ENCODE peak calls at places on chromosomes 1 and 21, in eight cellular contexts. One of them, this sample, is unnamed.

GRCh38 chr21:36727886-36728285 is 29.0 kb downstream of the SIM2 start:
- DNase-seq in small intestine: no peak
- DNase-seq in fibroblast of the conjunctiva: no peak
- DNase-seq in H9: peak
- DNase-seq in RWPE1: no peak
- DNase-seq in mesendoderm: no peak
- DNase-seq in effector memory CD8-positive, alpha-beta T cell: no peak
- DNase-seq in HAP-1: no peak
- DNase-seq in this sample: no peak

GRCh38 chr1:164834641-164835040 is 275.7 kb downstream of the PBX1 start:
- DNase-seq in small intestine: no peak
- DNase-seq in HAP-1: no peak
- DNase-seq in fibroblast of the conjunctiva: no peak
- DNase-seq in RWPE1: no peak
- DNase-seq in effector memory CD8-positive, alpha-beta T cell: no peak
- DNase-seq in H9: no peak
- DNase-seq in mesendoderm: no peak
- DNase-seq in this sample: no peak

GRCh38 chr1:234505774-234506114 is 26.8 kb upstream of the TARBP1 start:
- DNase-seq in HAP-1: no peak
- DNase-seq in RWPE1: peak
- DNase-seq in effector memory CD8-positive, alpha-beta T cell: no peak
- DNase-seq in fibroblast of the conjunctiva: peak
- DNase-seq in H9: no peak
- DNase-seq in mesendoderm: no peak
- DNase-seq in small intestine: no peak
- DNase-seq in this sample: no peak

GRCh38 chr1:98931134-98931835 is 73.4 kb downstream of the PLPPR5 start:
- DNase-seq in effector memory CD8-positive, alpha-beta T cell: no peak
- DNase-seq in H9: no peak
- DNase-seq in mesendoderm: peak
- DNase-seq in HAP-1: no peak
- DNase-seq in small intestine: no peak
- DNase-seq in RWPE1: no peak
- DNase-seq in fibroblast of the conjunctiva: no peak
- DNase-seq in this sample: no peak

GRCh38 chr1:179817789-179818188 is 59.8 kb downstream of the TOR1AIP2 start:
- DNase-seq in mesendoderm: no peak
- DNase-seq in effector memory CD8-positive, alpha-beta T cell: no peak
- DNase-seq in RWPE1: no peak
- DNase-seq in fibroblast of the conjunctiva: no peak
- DNase-seq in H9: no peak
- DNase-seq in HAP-1: no peak
- DNase-seq in small intestine: no peak
- DNase-seq in this sample: no peak

GRCh38 chr1:21299007-21299406 is 8.7 kb upstream of the ECE1 start:
- DNase-seq in HAP-1: no peak
- DNase-seq in fibroblast of the conjunctiva: no peak
- DNase-seq in mesendoderm: no peak
- DNase-seq in small intestine: peak
- DNase-seq in RWPE1: no peak
- DNase-seq in H9: no peak
- DNase-seq in effector memory CD8-positive, alpha-beta T cell: no peak
- DNase-seq in this sample: no peak

GRCh38 chr1:23394664-23395063 is 25.0 kb upstream of the ZNF436 start:
- DNase-seq in mesendoderm: peak
- DNase-seq in fibroblast of the conjunctiva: no peak
- DNase-seq in RWPE1: no peak
- DNase-seq in effector memory CD8-positive, alpha-beta T cell: no peak
- DNase-seq in HAP-1: peak
- DNase-seq in small intestine: no peak
- DNase-seq in H9: peak
- DNase-seq in this sample: no peak

GRCh38 chr1:32363713-32364112 is 1.4 kb downstream of the TSSK3 start:
- DNase-seq in fibroblast of the conjunctiva: no peak
- DNase-seq in small intestine: no peak
- DNase-seq in H9: no peak
- DNase-seq in RWPE1: no peak
- DNase-seq in mesendoderm: no peak
- DNase-seq in HAP-1: no peak
- DNase-seq in effector memory CD8-positive, alpha-beta T cell: no peak
- DNase-seq in this sample: no peak

GRCh38 chr1:115140442-115141144 is 51.3 kb upstream of the TSPAN2 start:
- DNase-seq in mesendoderm: no peak
- DNase-seq in small intestine: no peak
- DNase-seq in effector memory CD8-positive, alpha-beta T cell: no peak
- DNase-seq in fibroblast of the conjunctiva: no peak
- DNase-seq in H9: no peak
- DNase-seq in RWPE1: no peak
- DNase-seq in HAP-1: no peak
- DNase-seq in this sample: no peak

GRCh38 chr1:205528887-205529825 is 24.7 kb downstream of the CDK18 start:
- DNase-seq in fibroblast of the conjunctiva: peak
- DNase-seq in mesendoderm: peak
- DNase-seq in effector memory CD8-positive, alpha-beta T cell: peak
- DNase-seq in HAP-1: peak
- DNase-seq in small intestine: peak
- DNase-seq in H9: peak
- DNase-seq in RWPE1: peak
- DNase-seq in this sample: no peak

GRCh38 chr1:59062743-59063142 is 234.2 kb upstream of the FGGY start:
- DNase-seq in mesendoderm: peak
- DNase-seq in small intestine: peak
- DNase-seq in effector memory CD8-positive, alpha-beta T cell: no peak
- DNase-seq in RWPE1: no peak
- DNase-seq in H9: no peak
- DNase-seq in fibroblast of the conjunctiva: peak
- DNase-seq in HAP-1: no peak
- DNase-seq in this sample: no peak

GRCh38 chr1:171226757-171227370 is 21.4 kb upstream of the FMO1 start:
- DNase-seq in effector memory CD8-positive, alpha-beta T cell: no peak
- DNase-seq in H9: peak
- DNase-seq in mesendoderm: peak
- DNase-seq in HAP-1: peak
- DNase-seq in RWPE1: peak
- DNase-seq in small intestine: peak
- DNase-seq in fibroblast of the conjunctiva: peak
- DNase-seq in this sample: peak

GRCh38 chr1:30700528-30701265 is 22.7 kb downstream of the MATN1 start:
- DNase-seq in effector memory CD8-positive, alpha-beta T cell: no peak
- DNase-seq in RWPE1: peak
- DNase-seq in small intestine: no peak
- DNase-seq in HAP-1: no peak
- DNase-seq in H9: no peak
- DNase-seq in mesendoderm: no peak
- DNase-seq in fibroblast of the conjunctiva: peak
- DNase-seq in this sample: no peak

GRCh38 chr1:103058393-103058792 is 49.9 kb downstream of the COL11A1 start:
- DNase-seq in small intestine: no peak
- DNase-seq in mesendoderm: no peak
- DNase-seq in effector memory CD8-positive, alpha-beta T cell: no peak
- DNase-seq in H9: no peak
- DNase-seq in HAP-1: no peak
- DNase-seq in RWPE1: no peak
- DNase-seq in fibroblast of the conjunctiva: no peak
- DNase-seq in this sample: no peak

GRCh38 chr1:156664046-156664948 is 12.9 kb downstream of the NES start:
- DNase-seq in small intestine: no peak
- DNase-seq in HAP-1: peak
- DNase-seq in fibroblast of the conjunctiva: no peak
- DNase-seq in H9: peak
- DNase-seq in RWPE1: no peak
- DNase-seq in mesendoderm: peak
- DNase-seq in effector memory CD8-positive, alpha-beta T cell: no peak
- DNase-seq in this sample: peak

GRCh38 chr1:225915538-225915991 is 8.5 kb downstream of the PYCR2 start:
- DNase-seq in fibroblast of the conjunctiva: peak
- DNase-seq in H9: no peak
- DNase-seq in RWPE1: no peak
- DNase-seq in small intestine: no peak
- DNase-seq in HAP-1: no peak
- DNase-seq in mesendoderm: no peak
- DNase-seq in effector memory CD8-positive, alpha-beta T cell: no peak
- DNase-seq in this sample: no peak

GRCh38 chr21:45330851-45331261 is 43.2 kb upstream of the POFUT2 start:
- DNase-seq in mesendoderm: no peak
- DNase-seq in HAP-1: no peak
- DNase-seq in fibroblast of the conjunctiva: no peak
- DNase-seq in H9: peak
- DNase-seq in small intestine: no peak
- DNase-seq in effector memory CD8-positive, alpha-beta T cell: no peak
- DNase-seq in RWPE1: no peak
- DNase-seq in this sample: no peak

GRCh38 chr1:30325085-30325935 is 398.1 kb downstream of the MATN1 start:
- DNase-seq in small intestine: no peak
- DNase-seq in mesendoderm: no peak
- DNase-seq in effector memory CD8-positive, alpha-beta T cell: no peak
- DNase-seq in RWPE1: no peak
- DNase-seq in fibroblast of the conjunctiva: no peak
- DNase-seq in H9: no peak
- DNase-seq in HAP-1: no peak
- DNase-seq in this sample: no peak

GRCh38 chr1:6612641-6613360 is 730 bp upstream of the PHF13 start:
- DNase-seq in fibroblast of the conjunctiva: no peak
- DNase-seq in HAP-1: peak
- DNase-seq in RWPE1: peak
- DNase-seq in H9: no peak
- DNase-seq in effector memory CD8-positive, alpha-beta T cell: no peak
- DNase-seq in small intestine: peak
- DNase-seq in mesendoderm: peak
- DNase-seq in this sample: peak

GRCh38 chr1:218880484-218881060 is 293.1 kb upstream of the LYPLAL1 start:
- DNase-seq in mesendoderm: no peak
- DNase-seq in HAP-1: no peak
- DNase-seq in fibroblast of the conjunctiva: no peak
- DNase-seq in effector memory CD8-positive, alpha-beta T cell: no peak
- DNase-seq in small intestine: no peak
- DNase-seq in H9: no peak
- DNase-seq in RWPE1: no peak
- DNase-seq in this sample: no peak

GRCh38 chr1:75345538-75346292 is 211.5 kb downstream of the LHX8 start:
- DNase-seq in fibroblast of the conjunctiva: peak
- DNase-seq in effector memory CD8-positive, alpha-beta T cell: no peak
- DNase-seq in HAP-1: no peak
- DNase-seq in H9: no peak
- DNase-seq in small intestine: no peak
- DNase-seq in mesendoderm: no peak
- DNase-seq in RWPE1: peak
- DNase-seq in this sample: no peak

GRCh38 chr1:98327151-98327918 is 334.2 kb upstream of the SNX7 start:
- DNase-seq in effector memory CD8-positive, alpha-beta T cell: no peak
- DNase-seq in small intestine: no peak
- DNase-seq in RWPE1: no peak
- DNase-seq in mesendoderm: peak
- DNase-seq in H9: no peak
- DNase-seq in HAP-1: no peak
- DNase-seq in fibroblast of the conjunctiva: peak
- DNase-seq in this sample: no peak

GRCh38 chr1:153394391-153394790 is 3.5 kb upstream of the S100A8 start:
- DNase-seq in RWPE1: no peak
- DNase-seq in fibroblast of the conjunctiva: no peak
- DNase-seq in effector memory CD8-positive, alpha-beta T cell: no peak
- DNase-seq in H9: no peak
- DNase-seq in small intestine: no peak
- DNase-seq in HAP-1: no peak
- DNase-seq in mesendoderm: no peak
- DNase-seq in this sample: no peak

GRCh38 chr21:33268736-33269441 is 2.7 kb downstream of the IL10RB start:
- DNase-seq in small intestine: peak
- DNase-seq in H9: no peak
- DNase-seq in RWPE1: peak
- DNase-seq in HAP-1: no peak
- DNase-seq in fibroblast of the conjunctiva: no peak
- DNase-seq in mesendoderm: no peak
- DNase-seq in effector memory CD8-positive, alpha-beta T cell: no peak
- DNase-seq in this sample: peak

GRCh38 chr21:45523411-45524101 is 18.7 kb downstream of the SLC19A1 start:
- DNase-seq in fibroblast of the conjunctiva: no peak
- DNase-seq in HAP-1: no peak
- DNase-seq in RWPE1: no peak
- DNase-seq in mesendoderm: no peak
- DNase-seq in small intestine: no peak
- DNase-seq in effector memory CD8-positive, alpha-beta T cell: no peak
- DNase-seq in H9: no peak
- DNase-seq in this sample: no peak

This sample was measured in HepG2.